ENCODE peak calls at places on chromosomes 12 and 14, in four cellular contexts. D is H9, K is H1, I is mesenchymal stem cell. N is an unnamed sample.
A peak's percentile ranks its signal among the peaks of the same experiment; 100 is the strongest.

GRCh38 chr14:30995674-30996073 is 29.8 kb upstream of the AP4S1 start:
- DNase-seq in K (no peak), I (no peak), D (no peak), N (no peak)

GRCh38 chr12:174596-174995 is 39.4 kb downstream of the SLC6A12 start:
- DNase-seq in K (no peak), D (no peak), I (no peak), N (no peak)

GRCh38 chr12:53569174-53569557 is 57.0 kb downstream of the ATF7 start:
- DNase-seq in I (peak; percentile 80), K (peak; percentile 3), D (no peak), N (peak; percentile 80)

GRCh38 chr14:24337144-24337823 is 2.4 kb upstream of the ADCY4 start:
- DNase-seq in I (no peak), K (no peak), D (no peak), N (no peak)

GRCh38 chr14:43901950-43902349 is 605.1 kb downstream of the FSCB start:
- DNase-seq in D (no peak), I (no peak), K (no peak), N (no peak)

GRCh38 chr12:54173906-54174471 is 14.8 kb downstream of the SMUG1 start:
- DNase-seq in I (no peak), D (no peak), K (no peak), N (no peak)

GRCh38 chr12:92602476-92602875 is 100.3 kb upstream of the PLEKHG7 start:
- DNase-seq in D (no peak), K (no peak), I (peak; percentile 90), N (peak; percentile 96)

GRCh38 chr12:70275045-70275444 is 31.8 kb downstream of the CNOT2 start:
- DNase-seq in K (no peak), D (no peak), I (no peak), N (no peak)

GRCh38 chr12:30953257-30953656 is 26.7 kb downstream of the TSPAN11 start:
- DNase-seq in K (no peak), D (no peak), I (no peak), N (no peak)

GRCh38 chr12:100375023-100375737 is 18.3 kb downstream of the SLC17A8 start:
- DNase-seq in D (no peak), I (no peak), K (no peak), N (peak; percentile 16)

GRCh38 chr12:108734200-108734906 is 3.0 kb upstream of the CORO1C start:
- DNase-seq in I (peak; percentile 86), K (no peak), D (peak; percentile 39), N (peak; percentile 97)

GRCh38 chr12:51341259-51342007 is 5.0 kb downstream of the CELA1 start:
- DNase-seq in I (peak; percentile 76), D (peak; percentile 77), K (no peak), N (peak; percentile 64)

GRCh38 chr12:113373440-113373839 is 15.1 kb downstream of the PLBD2 start:
- DNase-seq in K (no peak), I (no peak), D (no peak), N (no peak)

GRCh38 chr14:59333668-59334067 is 131.5 kb downstream of the GPR135 start:
- DNase-seq in D (no peak), I (peak; percentile 98), K (no peak), N (peak; percentile 95)

GRCh38 chr14:104288272-104288671 is 149.9 kb downstream of the KIF26A start:
- DNase-seq in K (no peak), D (no peak), I (no peak), N (no peak)

GRCh38 chr14:49962616-49963015 is 69.7 kb downstream of the ARF6 start:
- DNase-seq in I (no peak), K (no peak), D (no peak), N (no peak)

GRCh38 chr12:66241061-66242043 is 52.3 kb downstream of the IRAK3 start:
- DNase-seq in D (no peak), K (no peak), I (peak; percentile 75), N (peak; percentile 83)

GRCh38 chr14:53338192-53338591 is 185.1 kb upstream of the DDHD1 start:
- DNase-seq in D (no peak), I (peak; percentile 58), K (no peak), N (peak; percentile 67)

DNA sequence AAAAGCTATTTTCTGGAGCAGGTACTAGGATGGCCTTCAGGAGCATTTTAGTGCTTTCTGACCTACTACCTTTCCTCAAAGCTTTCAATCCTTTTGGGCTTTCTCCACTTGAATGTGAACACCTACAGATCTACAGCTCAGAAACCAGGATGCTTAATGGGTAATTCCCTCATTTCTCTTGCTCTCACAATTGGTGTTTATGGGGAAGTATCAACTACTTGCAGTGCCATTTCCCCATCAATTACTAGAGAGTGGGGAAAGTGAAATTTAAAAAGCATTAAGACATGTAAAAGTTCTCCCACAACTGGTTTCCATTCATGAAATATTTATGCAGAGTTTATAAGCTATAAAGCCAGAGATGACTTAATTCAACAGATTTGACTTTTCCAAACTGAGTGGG is 2.1 kb upstream of the YY1 start:
- DNase-seq in K (no peak), D (no peak), I (no peak), N (no peak)
- H3K9ac ChIP-seq in K (no peak overlapping the region), D (peak overlapping the region; percentile 96), I (peak overlapping the region; percentile 93), N (peak overlapping the region; percentile 96)

GRCh38 chr12:118125743-118126118 is 10.2 kb upstream of the PEBP1 start:
- DNase-seq in K (no peak), D (no peak), I (no peak), N (no peak)
- H4K8ac ChIP-seq in K (no peak overlapping the region), D (no peak overlapping the region), I (no peak overlapping the region), N (no peak overlapping the region)

GRCh38 chr12:49866859-49867579 is 24.1 kb upstream of the BCDIN3D start:
- DNase-seq in D (peak; percentile 92), I (peak; percentile 64), K (peak; percentile 54), N (peak; percentile 46)
- H3K18ac ChIP-seq in D (no peak overlapping the region), I (no peak overlapping the region), K (no peak overlapping the region), N (no peak overlapping the region)

DNA sequence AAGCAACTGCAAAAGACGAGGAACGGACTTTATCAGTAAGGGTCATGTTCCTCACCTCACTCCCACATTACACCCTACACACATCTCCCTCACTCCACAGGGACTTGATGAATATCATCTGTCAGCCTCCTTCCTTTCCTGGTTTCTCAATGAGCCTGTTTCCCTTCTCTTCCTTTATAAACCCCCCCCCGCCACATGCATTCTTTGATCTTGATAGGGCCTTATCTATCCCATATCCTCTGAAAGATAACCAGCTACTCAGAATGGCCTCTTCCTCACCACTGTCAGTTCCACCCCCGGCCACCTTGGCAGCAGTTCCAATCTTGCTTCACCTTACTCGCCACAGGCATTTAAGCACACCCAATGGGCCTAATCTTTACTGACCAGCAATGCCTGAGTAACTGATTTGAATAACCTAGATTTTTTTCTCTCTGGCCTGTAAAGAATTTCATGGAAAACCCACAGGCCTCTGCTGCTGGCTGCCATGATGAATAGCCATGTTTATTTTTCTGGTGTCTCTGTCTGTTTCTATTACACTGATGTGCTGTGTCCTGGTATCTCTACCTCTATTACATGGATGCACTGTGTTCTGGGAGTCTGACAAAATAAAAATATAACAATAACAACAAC is 138.7 kb downstream of the PHLDA1 start:
- DNase-seq in I (peak; percentile 70), K (no peak), D (no peak), N (peak; percentile 85)
- H3K9ac ChIP-seq in I (no peak overlapping the region), K (no peak overlapping the region), D (no peak overlapping the region), N (no peak overlapping the region)

GRCh38 chr12:46534442-46534841 is 161.9 kb upstream of the SLC38A2 start:
- DNase-seq in D (no peak), K (no peak), I (no peak), N (no peak)

GRCh38 chr12:46533723-46534122 is 161.2 kb upstream of the SLC38A2 start:
- DNase-seq in K (no peak), I (no peak), D (no peak), N (no peak)

GRCh38 chr12:46531804-46532203 is 159.2 kb upstream of the SLC38A2 start:
- DNase-seq in D (no peak), I (no peak), K (no peak), N (no peak)

GRCh38 chr12:46530373-46531056 is 157.9 kb upstream of the SLC38A2 start:
- DNase-seq in D (no peak), I (no peak), K (no peak), N (no peak)

GRCh38 chr12:46531059-46531785 is 158.6 kb upstream of the SLC38A2 start:
- DNase-seq in D (no peak), I (no peak), K (no peak), N (no peak)
- H4K8ac ChIP-seq in D (no peak overlapping the region), I (peak overlapping the region; percentile 49), K (no peak overlapping the region), N (no peak overlapping the region)

GRCh38 chr12:130133851-130134562 is 28.3 kb upstream of the FZD10 start:
- DNase-seq in K (no peak), D (no peak), I (no peak), N (no peak)
- H3K18ac ChIP-seq in K (no peak overlapping the region), D (no peak overlapping the region), I (no peak overlapping the region), N (no peak overlapping the region)

GRCh38 chr14:75258079-75258802 is 20.4 kb upstream of the FOS start:
- DNase-seq in D (no peak), I (peak; percentile 92), K (no peak), N (peak; percentile 59)
- H3K9ac ChIP-seq in D (peak overlapping the region; percentile 68), I (peak overlapping the region; percentile 97), K (peak overlapping the region; percentile 84), N (peak overlapping the region; percentile 52)